ENCODE peak calls at places on chromosome 3, in eight cellular contexts. Y is AG09309; Z is ovary; X is RWPE2; F is activated CD8-positive, alpha-beta memory T cell treated with anti-CD3 and anti-CD28 coated beads, Interleukin-2, amount 50 U/mL, for 4 hours; N is putamen; G is CD4-positive, CD25-positive, alpha-beta regulatory T cell; Q is stimulated activated CD8-positive, alpha-beta memory T cell treated with anti-CD3 and anti-CD28 coated beads, Interleukin-15, amount 100 ng/mL, for 24 hours. S is an unnamed sample.
A peak's percentile ranks its signal among the peaks of the same experiment; 100 is the strongest.

GRCh38 chr3:163671201-163671600 is 1407.1 kb downstream of the SI start:
- DNase-seq in G (no peak), N (no peak), Z (no peak), F (no peak), Y (no peak), X (no peak), Q (no peak), S (no peak)

GRCh38 chr3:67526246-67526645 is 128.2 kb downstream of the SUCLG2 start:
- DNase-seq in Q (no peak), Y (peak; percentile 86), Z (no peak), N (no peak), X (no peak), G (no peak), F (no peak), S (no peak)

GRCh38 chr3:45321607-45322391 is 66.6 kb upstream of the LARS2 start:
- DNase-seq in Z (no peak), Y (no peak), G (no peak), F (no peak), Q (no peak), N (no peak), X (no peak), S (no peak)

GRCh38 chr3:58260261-58260731 is 22.7 kb downstream of the ABHD6 start:
- DNase-seq in Y (peak; percentile 37), X (no peak), F (no peak), Q (no peak), Z (no peak), G (no peak), N (peak; percentile 42), S (peak; percentile 86)

GRCh38 chr3:197584733-197585132 is 29.0 kb upstream of the BDH1 start:
- DNase-seq in G (no peak), F (no peak), X (no peak), Y (no peak), Z (no peak), N (no peak), Q (no peak), S (no peak)

GRCh38 chr3:64530434-64531049 is 157.3 kb downstream of the ADAMTS9 start:
- DNase-seq in G (no peak), Q (no peak), F (no peak), Y (no peak), N (peak; percentile 34), Z (peak; percentile 88), X (no peak), S (peak; percentile 61)

GRCh38 chr3:108441528-108441927 is 68.9 kb downstream of the MYH15 start:
- DNase-seq in Z (no peak), G (no peak), Q (no peak), X (no peak), F (no peak), N (no peak), Y (no peak), S (no peak)

GRCh38 chr3:53221827-53222182 is 34.0 kb downstream of the TKT start:
- DNase-seq in Z (no peak), F (no peak), X (no peak), N (no peak), Y (no peak), Q (no peak), G (no peak), S (no peak)

GRCh38 chr3:17639765-17640164 is 102.7 kb downstream of the TBC1D5 start:
- DNase-seq in F (no peak), Y (peak; percentile 65), Z (no peak), N (no peak), Q (no peak), G (no peak), X (no peak), S (no peak)

GRCh38 chr3:24521306-24522154 is 26.9 kb upstream of the THRB start:
- DNase-seq in F (no peak), Y (no peak), N (peak; percentile 37), X (peak; percentile 62), G (no peak), Q (no peak), Z (peak; percentile 34), S (no peak)

GRCh38 chr3:127217594-127218456 is 24.9 kb downstream of the PRR23E start:
- DNase-seq in Y (peak; percentile 61), Q (no peak), N (no peak), F (no peak), Z (no peak), X (no peak), G (no peak), S (no peak)

S was measured in pons.